ENCODE peak calls at places on chromosomes 12 and 14, in five cellular contexts. One of them, this sample, is unnamed.

GRCh38 chr12:103442822-103443221 is 52.9 kb downstream of the C12orf42 start:
- DNase-seq in IMR-90: no peak
- DNase-seq in neuronal stem cell: no peak
- DNase-seq in H9: no peak
- DNase-seq in trophoblast cell: no peak
- DNase-seq in this sample: no peak

GRCh38 chr14:91029451-91030217 is 30.8 kb downstream of the RPS6KA5 start:
- DNase-seq in IMR-90: no peak
- DNase-seq in neuronal stem cell: no peak
- DNase-seq in H9: no peak
- DNase-seq in trophoblast cell: no peak
- DNase-seq in this sample: no peak

GRCh38 chr14:35155962-35156361 is 33.6 kb downstream of the PRORP start:
- DNase-seq in IMR-90: peak
- DNase-seq in neuronal stem cell: no peak
- DNase-seq in H9: no peak
- DNase-seq in trophoblast cell: peak
- DNase-seq in this sample: peak

GRCh38 chr14:22887990-22888378 is 5.0 kb downstream of the REM2 start:
- DNase-seq in IMR-90: no peak
- DNase-seq in neuronal stem cell: no peak
- DNase-seq in H9: no peak
- DNase-seq in trophoblast cell: no peak
- DNase-seq in this sample: no peak

GRCh38 chr14:60161176-60162107 is 3.8 kb downstream of the DHRS7 start:
- DNase-seq in IMR-90: peak
- DNase-seq in neuronal stem cell: no peak
- DNase-seq in H9: peak
- DNase-seq in trophoblast cell: no peak
- DNase-seq in this sample: peak

GRCh38 chr14:49767473-49768300 is at the start of gene KLHDC2:
- DNase-seq in IMR-90: peak
- DNase-seq in neuronal stem cell: peak
- DNase-seq in H9: peak
- DNase-seq in trophoblast cell: peak
- DNase-seq in this sample: peak

GRCh38 chr12:49295087-49296001 is at the start of gene PRPH:
- DNase-seq in IMR-90: no peak
- DNase-seq in neuronal stem cell: no peak
- DNase-seq in H9: peak
- DNase-seq in trophoblast cell: no peak
- DNase-seq in this sample: no peak

GRCh38 chr14:20458031-20458789 is 3.0 kb downstream of the PIP4P1 start:
- DNase-seq in IMR-90: no peak
- DNase-seq in neuronal stem cell: no peak
- DNase-seq in H9: no peak
- DNase-seq in trophoblast cell: no peak
- DNase-seq in this sample: no peak

GRCh38 chr12:107464644-107465043 is 221.0 kb upstream of the PWP1 start:
- DNase-seq in IMR-90: no peak
- DNase-seq in neuronal stem cell: no peak
- DNase-seq in H9: no peak
- DNase-seq in trophoblast cell: no peak
- DNase-seq in this sample: no peak

GRCh38 chr12:107467716-107468115 is 217.9 kb upstream of the PWP1 start:
- DNase-seq in IMR-90: peak
- DNase-seq in neuronal stem cell: no peak
- DNase-seq in H9: no peak
- DNase-seq in trophoblast cell: no peak
- DNase-seq in this sample: peak

GRCh38 chr12:107472308-107472707 is 213.3 kb upstream of the PWP1 start:
- DNase-seq in IMR-90: no peak
- DNase-seq in neuronal stem cell: no peak
- DNase-seq in H9: no peak
- DNase-seq in trophoblast cell: no peak
- DNase-seq in this sample: no peak

GRCh38 chr12:107468976-107469375 is 216.6 kb upstream of the PWP1 start:
- DNase-seq in IMR-90: no peak
- DNase-seq in neuronal stem cell: no peak
- DNase-seq in H9: no peak
- DNase-seq in trophoblast cell: no peak
- DNase-seq in this sample: no peak

DNA sequence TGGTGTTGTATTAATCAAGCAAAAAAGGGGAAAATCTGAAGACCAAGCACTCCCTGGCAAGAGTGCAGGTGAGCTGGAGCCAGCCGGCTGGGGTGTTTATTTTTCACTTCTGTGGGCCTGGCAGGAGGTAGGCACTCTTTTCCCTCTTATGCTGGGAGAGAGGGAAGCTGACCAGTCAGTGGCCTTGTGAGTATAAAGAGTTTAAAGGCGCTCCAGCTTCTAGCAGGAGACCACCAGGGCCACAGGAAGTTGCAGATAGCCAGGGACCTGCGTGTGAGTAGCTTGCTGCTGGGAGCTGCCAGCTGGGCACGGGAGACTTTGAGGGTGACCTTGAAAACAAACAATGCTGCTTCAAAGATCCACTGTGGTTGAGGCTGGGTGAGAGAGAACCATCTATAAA is 217.4 kb upstream of the PWP1 start:
- DNase-seq in IMR-90: peak
- DNase-seq in neuronal stem cell: no peak
- DNase-seq in H9: peak
- DNase-seq in trophoblast cell: no peak
- DNase-seq in this sample: no peak
- H2AFZ ChIP-seq in IMR-90: no peak
- H2AFZ ChIP-seq in neuronal stem cell: peak
- H2AFZ ChIP-seq in H9: no peak
- H2AFZ ChIP-seq in trophoblast cell: no peak
- H2AFZ ChIP-seq in this sample: no peak

DNA sequence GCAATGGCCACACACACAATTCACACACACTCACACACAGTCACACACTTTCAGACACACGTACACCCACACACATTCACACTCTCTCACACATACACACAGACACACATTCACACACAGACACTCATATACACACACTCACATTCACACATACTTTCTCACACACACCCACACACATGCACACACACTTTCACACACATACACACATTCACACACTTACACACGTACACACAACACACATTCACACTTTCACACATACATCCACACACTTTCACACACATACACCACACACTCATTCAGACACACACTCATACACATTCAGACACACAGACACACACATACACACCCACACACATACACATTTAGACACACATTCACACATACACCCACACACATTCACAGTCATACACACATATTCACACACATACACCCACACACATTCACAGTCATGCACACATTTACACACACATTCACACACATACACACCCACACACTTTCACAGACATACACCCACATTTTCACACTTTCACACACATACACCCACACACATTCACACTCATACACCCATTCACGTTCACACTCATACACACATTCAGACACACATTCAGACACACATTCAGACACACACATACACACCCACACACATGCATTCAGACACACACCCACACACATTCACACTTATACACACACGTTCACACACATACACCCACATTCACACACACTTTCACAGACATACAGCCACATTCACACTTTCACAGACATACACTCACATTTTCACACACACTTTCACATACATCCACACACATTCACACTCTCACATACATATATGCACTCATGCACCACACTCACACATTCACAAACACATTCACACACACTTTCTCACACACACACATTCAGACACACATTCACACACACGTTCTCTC is 52.6 kb upstream of the C14orf180 start:
- DNase-seq in IMR-90: no peak
- DNase-seq in neuronal stem cell: no peak
- DNase-seq in H9: no peak
- DNase-seq in trophoblast cell: no peak
- DNase-seq in this sample: no peak
- H2BK5ac ChIP-seq in IMR-90: peak
- H2BK5ac ChIP-seq in neuronal stem cell: no peak
- H2BK5ac ChIP-seq in H9: no peak
- H2BK5ac ChIP-seq in trophoblast cell: no peak
- H2BK5ac ChIP-seq in this sample: no peak

GRCh38 chr12:11460343-11461023 is 65.1 kb upstream of the PRB2 start:
- DNase-seq in IMR-90: no peak
- DNase-seq in neuronal stem cell: no peak
- DNase-seq in H9: peak
- DNase-seq in trophoblast cell: no peak
- DNase-seq in this sample: no peak

GRCh38 chr12:11461433-11461832 is 66.1 kb upstream of the PRB2 start:
- DNase-seq in IMR-90: no peak
- DNase-seq in neuronal stem cell: no peak
- DNase-seq in H9: peak
- DNase-seq in trophoblast cell: no peak
- DNase-seq in this sample: no peak
- H2AK5ac ChIP-seq in IMR-90: no peak
- H2AK5ac ChIP-seq in neuronal stem cell: no peak
- H2AK5ac ChIP-seq in H9: peak
- H2AK5ac ChIP-seq in trophoblast cell: no peak
- H2AK5ac ChIP-seq in this sample: no peak

GRCh38 chr14:72559227-72559626 is 334.7 kb downstream of the DPF3 start:
- DNase-seq in IMR-90: no peak
- DNase-seq in neuronal stem cell: no peak
- DNase-seq in H9: no peak
- DNase-seq in trophoblast cell: peak
- DNase-seq in this sample: no peak
- H2AFZ ChIP-seq in IMR-90: no peak
- H2AFZ ChIP-seq in neuronal stem cell: no peak
- H2AFZ ChIP-seq in H9: no peak
- H2AFZ ChIP-seq in trophoblast cell: no peak
- H2AFZ ChIP-seq in this sample: no peak

DNA sequence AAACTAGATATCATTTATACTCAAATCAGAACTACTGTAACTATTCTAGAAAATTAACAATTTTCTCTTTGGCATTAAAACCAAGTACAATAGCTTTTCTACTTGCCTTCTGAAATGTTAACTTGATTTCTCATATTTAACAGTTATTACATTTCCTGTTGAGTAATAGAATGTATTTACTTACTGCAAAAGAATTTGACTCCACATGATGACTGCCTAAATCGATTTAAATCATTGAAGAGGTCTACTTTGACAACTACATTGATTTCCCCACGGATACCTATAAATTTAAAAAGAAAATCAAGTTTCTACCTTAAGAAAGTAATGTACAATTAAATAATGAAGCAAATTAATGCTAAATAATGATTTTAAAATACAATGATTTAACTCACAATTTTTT is 18.9 kb downstream of the C2CD5 start:
- DNase-seq in IMR-90: peak
- DNase-seq in neuronal stem cell: no peak
- DNase-seq in H9: no peak
- DNase-seq in trophoblast cell: no peak
- DNase-seq in this sample: no peak
- H2BK5ac ChIP-seq in IMR-90: peak
- H2BK5ac ChIP-seq in neuronal stem cell: no peak
- H2BK5ac ChIP-seq in H9: no peak
- H2BK5ac ChIP-seq in trophoblast cell: no peak
- H2BK5ac ChIP-seq in this sample: no peak

This sample was measured in mesenchymal stem cell.